ENCODE peak calls at places on chromosomes 7 and 10, in ten cellular contexts. T, L, W, V, E, A, X, N, R and B are unnamed samples.

GRCh38 chr10:86756511-86757109 is at the start of gene BMPR1A:
- DNase-seq in N (peak), W (no peak), T (no peak), R (peak), E (peak), A (no peak), X (peak), V (peak), L (no peak), B (peak)

GRCh38 chr7:44060948-44061644 is 4.3 kb downstream of the PGAM2 start:
- DNase-seq in T (no peak), N (no peak), V (no peak), W (no peak), L (no peak), A (no peak), E (no peak), R (no peak), X (no peak), B (no peak)

GRCh38 chr10:8778713-8779112 is 724.2 kb downstream of the GATA3 start:
- DNase-seq in T (no peak), E (no peak), V (no peak), A (no peak), L (no peak), W (no peak), X (no peak), N (no peak), R (no peak), B (no peak)

GRCh38 chr7:27705200-27705594 is 34.8 kb upstream of the TAX1BP1 start:
- DNase-seq in X (no peak), A (no peak), L (no peak), R (no peak), T (no peak), E (no peak), V (no peak), N (no peak), W (no peak), B (no peak)

GRCh38 chr7:106767498-106768323 is 97.4 kb upstream of the PIK3CG start:
- DNase-seq in W (no peak), A (no peak), E (peak), V (peak), N (no peak), R (no peak), T (no peak), X (no peak), L (peak), B (no peak)

GRCh38 chr7:38858281-38858884 is 50.6 kb downstream of the VPS41 start:
- DNase-seq in V (no peak), L (no peak), N (no peak), X (peak), A (no peak), T (no peak), W (no peak), R (peak), E (peak), B (peak)

GRCh38 chr7:49791089-49791741 is 17.8 kb downstream of the VWC2 start:
- DNase-seq in T (no peak), V (peak), W (peak), X (no peak), L (no peak), R (peak), E (no peak), A (no peak), N (no peak), B (no peak)

GRCh38 chr10:34514290-34514689 is 300.8 kb downstream of the PARD3 start:
- DNase-seq in W (no peak), L (no peak), X (no peak), E (no peak), A (no peak), N (no peak), T (no peak), R (no peak), V (no peak), B (no peak)

GRCh38 chr10:99966306-99966705 is 43.4 kb downstream of the DNMBP start:
- DNase-seq in N (no peak), A (no peak), W (no peak), V (peak), X (peak), L (no peak), R (peak), E (peak), T (peak), B (peak)

GRCh38 chr10:83222300-83222699 is 917.0 kb upstream of the GHITM start:
- DNase-seq in L (no peak), W (no peak), A (no peak), E (no peak), T (no peak), X (no peak), V (no peak), N (no peak), R (no peak), B (no peak)

GRCh38 chr10:650691-651615 is 38.5 kb downstream of the DIP2C start:
- DNase-seq in N (no peak), R (no peak), X (no peak), T (no peak), W (no peak), E (peak), L (no peak), A (no peak), V (no peak), B (no peak)

GRCh38 chr7:54837167-54837566 is 78.2 kb upstream of the SEC61G start:
- DNase-seq in A (no peak), E (no peak), R (no peak), T (no peak), V (no peak), X (no peak), L (no peak), W (no peak), N (peak), B (peak)

GRCh38 chr10:26516540-26517101 is 78.5 kb downstream of the APBB1IP start:
- DNase-seq in X (no peak), L (no peak), R (no peak), W (no peak), V (no peak), E (no peak), T (no peak), N (no peak), A (no peak), B (no peak)

GRCh38 chr7:98289333-98289875 is 7.9 kb downstream of the BRI3 start:
- DNase-seq in L (no peak), W (no peak), V (no peak), T (no peak), X (no peak), E (no peak), R (no peak), A (no peak), N (no peak), B (no peak)

GRCh38 chr7:116618729-116619128 is 53.3 kb upstream of the MET start:
- DNase-seq in R (no peak), E (no peak), W (no peak), X (no peak), V (no peak), N (no peak), A (no peak), T (no peak), L (no peak), B (no peak)

GRCh38 chr10:91617073-91617580 is 15.7 kb downstream of the PPP1R3C start:
- DNase-seq in E (peak), W (no peak), X (peak), R (peak), N (no peak), T (peak), A (no peak), V (no peak), L (no peak), B (peak)

GRCh38 chr7:26504417-26504816 is 212.8 kb downstream of the SNX10 start:
- DNase-seq in A (no peak), V (no peak), L (no peak), R (no peak), X (no peak), E (no peak), T (no peak), W (no peak), N (no peak), B (no peak)

GRCh38 chr10:71927669-71928592 is 36.3 kb upstream of the CHST3 start:
- DNase-seq in N (no peak), V (peak), X (no peak), L (no peak), A (no peak), T (no peak), W (no peak), E (peak), R (no peak), B (no peak)

GRCh38 chr7:100799037-100799896 is 28.1 kb downstream of the EPHB4 start:
- DNase-seq in X (no peak), A (peak), R (peak), L (peak), N (peak), W (no peak), T (peak), E (peak), V (peak), B (peak)

GRCh38 chr10:112360308-112361270 is 13.3 kb upstream of the ACSL5 start:
- DNase-seq in R (peak), A (no peak), T (no peak), E (no peak), W (no peak), L (no peak), V (no peak), N (no peak), X (no peak), B (no peak)

GRCh38 chr10:75097666-75098285 is 13.7 kb upstream of the SAMD8 start:
- DNase-seq in L (no peak), W (no peak), T (peak), N (no peak), R (no peak), A (no peak), E (peak), V (peak), X (no peak), B (no peak)

GRCh38 chr7:31938650-31939049 is 131.6 kb downstream of the PDE1C start:
- DNase-seq in L (no peak), N (no peak), V (peak), X (no peak), E (no peak), T (peak), A (no peak), R (peak), W (no peak), B (no peak)

GRCh38 chr7:93958216-93958615 is 36.7 kb downstream of the GNG11 start:
- DNase-seq in N (no peak), W (no peak), X (no peak), L (no peak), R (peak), T (no peak), V (no peak), A (no peak), E (peak), B (no peak)

GRCh38 chr10:91838199-91838598 is 40.0 kb downstream of the TNKS2 start:
- DNase-seq in L (no peak), A (no peak), T (no peak), E (no peak), V (no peak), W (no peak), R (no peak), N (no peak), X (no peak), B (no peak)

GRCh38 chr7:48035967-48036478 is 680 bp downstream of the C7orf57 start:
- DNase-seq in N (peak), R (no peak), L (no peak), T (no peak), E (peak), A (peak), V (peak), X (no peak), W (peak), B (no peak)

GRCh38 chr10:60353519-60354258 is 36.0 kb downstream of the ANK3 start:
- DNase-seq in E (peak), V (no peak), N (peak), X (no peak), A (no peak), T (no peak), L (no peak), R (peak), W (no peak), B (peak)

GRCh38 chr10:129104266-129105045 is 362.6 kb upstream of the MGMT start:
- DNase-seq in W (no peak), V (no peak), E (peak), A (no peak), L (no peak), T (no peak), R (peak), X (no peak), N (no peak), B (peak)

GRCh38 chr7:83697814-83698530 is 49.0 kb upstream of the SEMA3E start:
- DNase-seq in V (no peak), E (no peak), N (no peak), T (no peak), W (no peak), R (no peak), L (no peak), X (peak), A (no peak), B (peak)

GRCh38 chr10:17576768-17577167 is 40.4 kb downstream of the HACD1 start:
- DNase-seq in W (no peak), X (no peak), N (no peak), V (no peak), R (no peak), T (no peak), L (no peak), E (no peak), A (no peak), B (no peak)

GRCh38 chr10:46265981-46266505 is 20.8 kb upstream of the ANTXRL start:
- DNase-seq in L (no peak), X (no peak), N (no peak), A (no peak), T (no peak), V (no peak), E (no peak), R (no peak), W (no peak), B (no peak)

GRCh38 chr10:51358227-51358626 is 283.9 kb downstream of the PRKG1 start:
- DNase-seq in A (no peak), L (no peak), W (no peak), T (no peak), R (no peak), V (no peak), X (no peak), E (no peak), N (no peak), B (no peak)

GRCh38 chr10:95290801-95291633 is at the start of gene PDLIM1:
- DNase-seq in W (peak), T (peak), L (peak), A (peak), E (peak), N (peak), R (peak), V (peak), X (no peak), B (no peak)

GRCh38 chr10:11242443-11243386 is 225.0 kb downstream of the CELF2 start:
- DNase-seq in E (peak), W (no peak), L (no peak), X (no peak), A (no peak), T (no peak), N (no peak), V (no peak), R (peak), B (no peak)

GRCh38 chr10:79266092-79266491 is 81.2 kb upstream of the PPIF start:
- DNase-seq in W (no peak), T (no peak), X (no peak), N (peak), V (no peak), L (no peak), R (no peak), A (no peak), E (no peak), B (peak)

GRCh38 chr7:99473315-99473596 is 566 bp downstream of the ZNF789 start:
- DNase-seq in A (no peak), V (peak), N (peak), X (peak), E (peak), R (peak), T (peak), L (no peak), W (peak), B (peak)

GRCh38 chr10:71812016-71812912 is 38.8 kb downstream of the PSAP start:
- DNase-seq in E (peak), X (no peak), L (peak), N (peak), W (no peak), R (peak), V (peak), A (peak), T (peak), B (no peak)

GRCh38 chr7:128812514-128813168 is 17.6 kb upstream of the FLNC start:
- DNase-seq in R (no peak), A (no peak), N (no peak), T (no peak), X (no peak), E (no peak), W (no peak), L (no peak), V (no peak), B (no peak)

GRCh38 chr10:125549656-125550055 is 133.3 kb downstream of the TEX36 start:
- DNase-seq in X (no peak), R (no peak), L (no peak), A (no peak), E (no peak), N (no peak), W (no peak), T (no peak), V (no peak), B (no peak)

GRCh38 chr7:36407636-36408550 is 18.2 kb downstream of the ANLN start:
- DNase-seq in E (no peak), A (no peak), V (no peak), T (no peak), X (no peak), N (no peak), L (no peak), R (no peak), W (no peak), B (no peak)